ENCODE peak calls at places on chromosomes 6 and 20, in four cellular contexts. One of them, this sample, is unnamed.

GRCh38 chr20:31494131-31494530 is 19.0 kb downstream of the REM1 start:
- DNase-seq in HepG2: peak
- DNase-seq in GM12878: no peak
- DNase-seq in K562: peak
- DNase-seq in this sample: peak

GRCh38 chr20:37901667-37902503 is 1.0 kb upstream of the VSTM2L start:
- DNase-seq in HepG2: peak
- DNase-seq in GM12878: no peak
- DNase-seq in K562: peak
- DNase-seq in this sample: peak

GRCh38 chr6:8006208-8006607 is 58.0 kb downstream of the BLOC1S5 start:
- DNase-seq in GM12878: no peak
- DNase-seq in HepG2: peak
- DNase-seq in K562: peak
- DNase-seq in this sample: peak

GRCh38 chr6:35146453-35146852 is 5.3 kb upstream of the TCP11 start:
- DNase-seq in GM12878: no peak
- DNase-seq in K562: peak
- DNase-seq in HepG2: peak
- DNase-seq in this sample: peak

GRCh38 chr20:51938557-51939324 is 136.4 kb upstream of the SALL4 start:
- DNase-seq in GM12878: no peak
- DNase-seq in K562: no peak
- DNase-seq in HepG2: no peak
- DNase-seq in this sample: no peak

GRCh38 chr6:128438311-128438916 is 82.0 kb downstream of the PTPRK start:
- DNase-seq in K562: no peak
- DNase-seq in GM12878: no peak
- DNase-seq in HepG2: no peak
- DNase-seq in this sample: no peak

GRCh38 chr20:40493071-40493470 is 196.0 kb downstream of the MAFB start:
- DNase-seq in HepG2: no peak
- DNase-seq in GM12878: no peak
- DNase-seq in K562: no peak
- DNase-seq in this sample: no peak

GRCh38 chr6:158620963-158621693 is 23.4 kb downstream of the DYNLT1 start:
- DNase-seq in K562: no peak
- DNase-seq in HepG2: no peak
- DNase-seq in GM12878: no peak
- DNase-seq in this sample: no peak

GRCh38 chr6:10381133-10381829 is 33.6 kb downstream of the TFAP2A start:
- DNase-seq in K562: no peak
- DNase-seq in GM12878: no peak
- DNase-seq in HepG2: no peak
- DNase-seq in this sample: no peak

GRCh38 chr6:84422380-84422968 is 195.0 kb upstream of the CEP162 start:
- DNase-seq in K562: peak
- DNase-seq in GM12878: no peak
- DNase-seq in HepG2: peak
- DNase-seq in this sample: peak

GRCh38 chr6:145070791-145071190 is 664.5 kb downstream of the EPM2A start:
- DNase-seq in HepG2: no peak
- DNase-seq in K562: no peak
- DNase-seq in GM12878: no peak
- DNase-seq in this sample: no peak

GRCh38 chr6:147310511-147310910 is 106.3 kb downstream of the STXBP5 start:
- DNase-seq in K562: no peak
- DNase-seq in GM12878: no peak
- DNase-seq in HepG2: no peak
- DNase-seq in this sample: no peak

GRCh38 chr20:31862506-31862905 is 7.8 kb downstream of the DUSP15 start:
- DNase-seq in HepG2: no peak
- DNase-seq in K562: no peak
- DNase-seq in GM12878: no peak
- DNase-seq in this sample: no peak

GRCh38 chr6:75210885-75211739 is 5.3 kb upstream of the COL12A1 start:
- DNase-seq in GM12878: no peak
- DNase-seq in K562: peak
- DNase-seq in HepG2: peak
- DNase-seq in this sample: no peak

GRCh38 chr6:19368511-19368910 is 468.7 kb upstream of the ID4 start:
- DNase-seq in GM12878: no peak
- DNase-seq in HepG2: no peak
- DNase-seq in K562: no peak
- DNase-seq in this sample: peak

GRCh38 chr6:161407115-161407514 is 133.3 kb upstream of the AGPAT4 start:
- DNase-seq in K562: no peak
- DNase-seq in GM12878: no peak
- DNase-seq in HepG2: no peak
- DNase-seq in this sample: no peak

GRCh38 chr6:28880894-28881780 is 42.6 kb downstream of the TRIM27 start:
- DNase-seq in K562: peak
- DNase-seq in GM12878: no peak
- DNase-seq in HepG2: peak
- DNase-seq in this sample: peak

GRCh38 chr20:1326031-1326930 is 2.7 kb downstream of the SDCBP2 start:
- DNase-seq in K562: no peak
- DNase-seq in HepG2: no peak
- DNase-seq in GM12878: no peak
- DNase-seq in this sample: no peak

GRCh38 chr6:152160346-152160745 is 352.9 kb downstream of the ESR1 start:
- DNase-seq in GM12878: peak
- DNase-seq in HepG2: no peak
- DNase-seq in K562: no peak
- DNase-seq in this sample: no peak

GRCh38 chr6:166553563-166554271 is 32.8 kb downstream of the RAMACL start:
- DNase-seq in K562: no peak
- DNase-seq in HepG2: no peak
- DNase-seq in GM12878: no peak
- DNase-seq in this sample: no peak

GRCh38 chr20:45230631-45231030 is 9.5 kb downstream of the SEMG2 start:
- DNase-seq in HepG2: no peak
- DNase-seq in K562: no peak
- DNase-seq in GM12878: no peak
- DNase-seq in this sample: no peak

GRCh38 chr20:32003325-32003724 is 6.9 kb upstream of the CCM2L start:
- DNase-seq in GM12878: no peak
- DNase-seq in K562: peak
- DNase-seq in HepG2: no peak
- DNase-seq in this sample: no peak

GRCh38 chr20:14677455-14677854 is 340.0 kb upstream of the FLRT3 start:
- DNase-seq in GM12878: no peak
- DNase-seq in HepG2: no peak
- DNase-seq in K562: no peak
- DNase-seq in this sample: no peak

GRCh38 chr6:168737481-168737880 is 296.5 kb downstream of the SMOC2 start:
- DNase-seq in HepG2: peak
- DNase-seq in K562: no peak
- DNase-seq in GM12878: no peak
- DNase-seq in this sample: peak

DNA sequence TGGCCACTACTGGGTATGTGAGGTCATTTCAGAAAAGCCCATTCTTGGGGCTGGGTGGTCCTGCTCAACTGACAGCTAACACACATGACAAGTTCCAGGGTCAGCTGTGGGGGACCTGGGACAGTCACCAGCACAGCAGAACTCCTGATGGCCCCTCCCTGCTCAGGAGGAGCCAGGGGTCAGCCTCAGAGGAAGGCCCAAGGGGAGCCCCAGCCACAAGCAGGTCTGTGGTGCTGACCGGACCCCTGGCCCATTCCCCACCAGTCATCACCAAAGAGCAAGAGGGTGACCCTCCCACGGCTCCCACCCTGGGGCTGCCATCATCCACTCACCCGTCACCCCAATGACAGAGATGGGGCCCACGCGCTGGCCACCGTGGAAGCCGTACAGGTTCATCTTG is 18.0 kb downstream of the CYP21A2 start:
- DNase-seq in K562: no peak
- DNase-seq in HepG2: no peak
- DNase-seq in GM12878: no peak
- DNase-seq in this sample: no peak
- TF ChIP-seq YY1 in K562: no peak
- TF ChIP-seq YY1 in HepG2: no peak
- TF ChIP-seq YY1 in GM12878: no peak
- TF ChIP-seq YY1 in this sample: no peak

GRCh38 chr6:16238658-16239089 is 287 bp downstream of the GMPR start:
- DNase-seq in GM12878: no peak
- DNase-seq in K562: no peak
- DNase-seq in HepG2: no peak
- DNase-seq in this sample: no peak
- H3K4me3 ChIP-seq in GM12878: peak
- H3K4me3 ChIP-seq in K562: peak
- H3K4me3 ChIP-seq in HepG2: peak
- H3K4me3 ChIP-seq in this sample: peak

DNA sequence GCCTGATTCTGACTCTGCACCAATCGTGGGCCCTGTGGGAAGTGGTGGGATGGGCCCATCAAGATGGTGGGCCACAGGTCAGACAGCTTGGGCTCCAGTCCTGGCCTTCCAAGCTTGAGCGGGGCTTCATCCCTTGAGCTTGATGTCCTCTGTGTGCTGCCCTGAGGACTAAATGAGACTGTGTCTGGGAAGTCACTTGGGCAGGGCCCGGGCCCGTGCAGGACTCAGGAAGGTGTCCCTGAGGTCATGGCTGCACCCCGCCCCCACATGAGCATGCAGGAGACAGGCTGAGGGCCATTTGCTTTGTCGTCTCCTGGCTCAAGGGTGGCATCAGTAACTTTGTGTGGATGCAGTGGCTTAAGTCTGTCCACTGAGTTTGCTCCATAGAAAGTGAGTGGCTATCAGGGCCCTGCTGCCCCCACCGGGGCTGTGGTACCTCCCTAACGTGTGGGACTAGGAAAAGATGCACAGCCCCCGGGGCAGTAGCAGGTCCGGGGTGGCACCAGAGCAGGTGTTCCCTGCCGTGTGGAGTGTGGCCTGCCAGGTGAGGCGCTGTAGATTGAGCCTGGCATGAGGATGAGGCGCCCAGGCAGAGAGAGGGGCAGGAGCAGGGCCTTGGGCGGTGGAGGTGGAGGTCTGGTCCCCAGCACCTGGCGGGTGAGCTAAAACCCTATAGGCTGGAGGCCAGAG is 298.6 kb downstream of the TAF4 start:
- DNase-seq in K562: no peak
- DNase-seq in GM12878: no peak
- DNase-seq in HepG2: no peak
- DNase-seq in this sample: no peak
- TF ChIP-seq YY1 in K562: no peak
- TF ChIP-seq YY1 in GM12878: no peak
- TF ChIP-seq YY1 in HepG2: no peak
- TF ChIP-seq YY1 in this sample: no peak

GRCh38 chr6:4660377-4661321 is 115.6 kb upstream of the CDYL start:
- DNase-seq in GM12878: no peak
- DNase-seq in HepG2: no peak
- DNase-seq in K562: no peak
- DNase-seq in this sample: no peak
- H3K4me3 ChIP-seq in GM12878: no peak
- H3K4me3 ChIP-seq in HepG2: no peak
- H3K4me3 ChIP-seq in K562: no peak
- H3K4me3 ChIP-seq in this sample: no peak

DNA sequence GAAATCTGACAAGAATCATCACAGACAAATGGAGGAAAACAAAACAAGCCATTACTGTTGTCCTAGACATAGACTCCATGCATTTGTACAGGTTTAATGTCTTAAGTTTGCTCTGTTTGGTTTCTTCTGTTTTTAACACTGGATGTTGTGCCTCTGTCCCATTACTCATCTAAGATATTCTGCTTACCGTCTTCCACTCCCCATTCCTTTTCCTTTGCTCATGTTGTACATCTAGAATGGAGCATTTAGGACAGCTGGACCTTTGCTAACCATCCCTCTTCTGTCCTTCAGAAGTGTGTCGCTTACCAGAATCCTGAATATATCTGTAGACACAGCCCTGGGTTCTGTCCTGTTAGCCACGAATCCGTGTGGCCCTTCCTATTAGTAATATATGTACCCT is 35.2 kb downstream of the RAB22A start:
- DNase-seq in GM12878: no peak
- DNase-seq in HepG2: no peak
- DNase-seq in K562: no peak
- DNase-seq in this sample: no peak
- TF ChIP-seq YY1 in GM12878: no peak
- TF ChIP-seq YY1 in HepG2: no peak
- TF ChIP-seq YY1 in K562: no peak
- TF ChIP-seq YY1 in this sample: no peak

GRCh38 chr6:1609662-1610496 is at the start of gene FOXC1:
- DNase-seq in K562: no peak
- DNase-seq in GM12878: no peak
- DNase-seq in HepG2: peak
- DNase-seq in this sample: peak

GRCh38 chr6:1610497-1611321 is 994 bp downstream of the FOXC1 start:
- DNase-seq in K562: no peak
- DNase-seq in GM12878: no peak
- DNase-seq in HepG2: peak
- DNase-seq in this sample: no peak

GRCh38 chr6:1612386-1612893 is 2.7 kb downstream of the FOXC1 start:
- DNase-seq in K562: no peak
- DNase-seq in GM12878: no peak
- DNase-seq in HepG2: no peak
- DNase-seq in this sample: no peak

GRCh38 chr6:1611572-1612385 is 2.1 kb downstream of the FOXC1 start:
- DNase-seq in K562: no peak
- DNase-seq in HepG2: peak
- DNase-seq in GM12878: no peak
- DNase-seq in this sample: no peak

DNA sequence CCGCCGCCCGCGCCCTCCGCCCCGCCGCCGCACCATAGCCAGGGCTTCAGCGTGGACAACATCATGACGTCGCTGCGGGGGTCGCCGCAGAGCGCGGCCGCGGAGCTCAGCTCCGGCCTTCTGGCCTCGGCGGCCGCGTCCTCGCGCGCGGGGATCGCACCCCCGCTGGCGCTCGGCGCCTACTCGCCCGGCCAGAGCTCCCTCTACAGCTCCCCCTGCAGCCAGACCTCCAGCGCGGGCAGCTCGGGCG is 1.5 kb downstream of the FOXC1 start:
- DNase-seq in GM12878: no peak
- DNase-seq in K562: no peak
- DNase-seq in HepG2: no peak
- DNase-seq in this sample: no peak
- H3K4me3 ChIP-seq in GM12878: peak
- H3K4me3 ChIP-seq in K562: no peak
- H3K4me3 ChIP-seq in HepG2: peak
- H3K4me3 ChIP-seq in this sample: peak

GRCh38 chr6:5305968-5306626 is 44.8 kb downstream of the FARS2 start:
- DNase-seq in GM12878: no peak
- DNase-seq in HepG2: peak
- DNase-seq in K562: no peak
- DNase-seq in this sample: no peak
- TF ChIP-seq YY1 in GM12878: no peak
- TF ChIP-seq YY1 in HepG2: no peak
- TF ChIP-seq YY1 in K562: no peak
- TF ChIP-seq YY1 in this sample: no peak

GRCh38 chr6:136923116-136923953 is 1.2 kb downstream of the SLC35D3 start:
- DNase-seq in HepG2: no peak
- DNase-seq in K562: no peak
- DNase-seq in GM12878: no peak
- DNase-seq in this sample: no peak
- H3K4me3 ChIP-seq in HepG2: no peak
- H3K4me3 ChIP-seq in K562: no peak
- H3K4me3 ChIP-seq in GM12878: no peak
- H3K4me3 ChIP-seq in this sample: no peak